ENCODE peak calls at places on chromosomes 11 and 22, in four cellular contexts. H is T-helper 17 cell, N is hypothalamus, R is esophagus squamous epithelium. U is an unnamed sample.

GRCh38 chr22:27394806-27395404 is 406.7 kb downstream of the MN1 start:
- DNase-seq in N (no peak), H (no peak), R (no peak), U (no peak)

GRCh38 chr11:114058026-114058706 is 1.3 kb upstream of the ZBTB16 start:
- DNase-seq in N (no peak), H (no peak), R (no peak), U (no peak)

GRCh38 chr22:40112595-40112994 is 65.1 kb upstream of the TNRC6B start:
- DNase-seq in H (no peak), N (no peak), R (no peak), U (no peak)

GRCh38 chr11:126534141-126534805 is 178.8 kb downstream of the ST3GAL4 start:
- DNase-seq in R (no peak), H (no peak), N (no peak), U (no peak)

GRCh38 chr22:30400159-30400558 is 3.3 kb downstream of the SEC14L2 start:
- DNase-seq in N (no peak), H (no peak), R (no peak), U (no peak)

GRCh38 chr11:111602865-111603632 is 800 bp downstream of the SIK2 start:
- DNase-seq in R (no peak), H (no peak), N (no peak), U (no peak)

GRCh38 chr22:35761037-35761436 is 43.4 kb downstream of the APOL5 start:
- DNase-seq in N (no peak), R (no peak), H (no peak), U (no peak)

GRCh38 chr11:5390210-5390609 is 6.6 kb downstream of the OR51M1 start:
- DNase-seq in N (no peak), H (no peak), R (no peak), U (no peak)

GRCh38 chr22:20741634-20742581 is 32.0 kb upstream of the SERPIND1 start:
- DNase-seq in R (no peak), N (no peak), H (peak; percentile 23), U (no peak)

GRCh38 chr22:47817380-47817779 is 1054.9 kb downstream of the TBC1D22A start:
- DNase-seq in R (no peak), H (no peak), N (no peak), U (no peak)

GRCh38 chr22:47567126-47567730 is 804.8 kb downstream of the TBC1D22A start:
- DNase-seq in H (no peak), N (no peak), R (no peak), U (no peak)

GRCh38 chr22:20102203-20102780 is 13.6 kb upstream of the RANBP1 start:
- DNase-seq in N (no peak), R (no peak), H (no peak), U (no peak)

GRCh38 chr11:841981-842369 is 354 bp downstream of the POLR2L start:
- DNase-seq in H (no peak), R (no peak), N (no peak), U (no peak)

GRCh38 chr22:37501610-37502341 is 15.6 kb upstream of the MFNG start:
- DNase-seq in H (no peak), R (no peak), N (no peak), U (peak; percentile 21)

GRCh38 chr11:73360743-73361369 is 15.3 kb upstream of the RELT start:
- DNase-seq in N (no peak), H (no peak), R (no peak), U (no peak)

GRCh38 chr11:75771646-75772410 is 3.2 kb downstream of the DGAT2 start:
- DNase-seq in H (no peak), N (no peak), R (no peak), U (peak; percentile 14)

GRCh38 chr22:12613199-12613598 is 2914.8 kb upstream of the OR11H1 start:
- DNase-seq in N (no peak), R (no peak), H (no peak), U (no peak)

GRCh38 chr11:65493367-65494176 is 5.3 kb upstream of the MALAT1 start:
- DNase-seq in H (no peak), N (peak; percentile 37), R (no peak), U (peak; percentile 80)

GRCh38 chr11:64763804-64764611 is 4.2 kb upstream of the PYGM start:
- DNase-seq in H (no peak), R (no peak), N (no peak), U (no peak)

GRCh38 chr11:2928605-2929510 is at the start of gene PHLDA2:
- DNase-seq in R (no peak), H (peak; percentile 44), N (peak; percentile 21), U (no peak)

GRCh38 chr22:17087176-17088131 is 2.7 kb downstream of the IL17RA start:
- DNase-seq in R (no peak), N (no peak), H (no peak), U (no peak)

GRCh38 chr22:48153726-48154125 is 1391.3 kb downstream of the TBC1D22A start:
- DNase-seq in H (no peak), N (no peak), R (no peak), U (no peak)

U was measured in thoracic aorta.